ENCODE peak calls at places on chromosomes 1 and 21, in seven cellular contexts. D, S, Y, W, J, L and I are unnamed samples.

GRCh38 chr1:214506972-214507431 is 44.4 kb downstream of the PTPN14 start:
- DNase-seq in D (no peak), S (peak; percentile 52), Y (no peak), W (no peak), J (no peak), L (no peak), I (no peak)

GRCh38 chr1:233940908-233941307 is 36.4 kb downstream of the SLC35F3 start:
- DNase-seq in D (no peak), S (no peak), Y (no peak), W (no peak), J (no peak), L (no peak), I (no peak)

GRCh38 chr1:201350884-201351283 is 26.6 kb downstream of the TNNT2 start:
- DNase-seq in D (no peak), S (no peak), Y (no peak), W (no peak), J (no peak), L (no peak), I (no peak)

GRCh38 chr1:205344010-205344808 is 12.5 kb downstream of the KLHDC8A start:
- DNase-seq in D (peak; percentile 61), S (peak; percentile 78), Y (peak; percentile 47), W (peak; percentile 70), J (no peak), L (no peak), I (no peak)

GRCh38 chr1:204409111-204409510 is 2.5 kb downstream of the PPP1R15B start:
- DNase-seq in D (no peak), S (no peak), Y (no peak), W (no peak), J (no peak), L (no peak), I (no peak)

GRCh38 chr1:81305997-81306452 is 494.7 kb upstream of the ADGRL2 start:
- DNase-seq in D (no peak), S (peak; percentile 62), Y (peak; percentile 62), W (peak; percentile 53), J (peak; percentile 84), L (peak; percentile 54), I (no peak)

GRCh38 chr1:8727809-8728213 is 89.6 kb downstream of the RERE start:
- DNase-seq in D (no peak), S (peak; percentile 38), Y (no peak), W (no peak), J (no peak), L (no peak), I (no peak)

GRCh38 chr1:17488977-17489739 is 49.7 kb upstream of the RCC2 start:
- DNase-seq in D (no peak), S (no peak), Y (no peak), W (no peak), J (no peak), L (peak; percentile 15), I (no peak)

GRCh38 chr1:172809751-172810150 is 150.8 kb downstream of the FASLG start:
- DNase-seq in D (no peak), S (no peak), Y (no peak), W (no peak), J (no peak), L (no peak), I (no peak)

GRCh38 chr1:100882622-100883186 is 11.9 kb downstream of the EXTL2 start:
- DNase-seq in D (no peak), S (no peak), Y (no peak), W (no peak), J (no peak), L (no peak), I (no peak)

GRCh38 chr1:218718977-218719376 is 373.8 kb downstream of the TGFB2 start:
- DNase-seq in D (no peak), S (no peak), Y (no peak), W (no peak), J (no peak), L (peak; percentile 98), I (no peak)

GRCh38 chr21:26719750-26720149 is 125.5 kb downstream of the ADAMTS1 start:
- DNase-seq in D (no peak), S (no peak), Y (no peak), W (no peak), J (peak; percentile 54), L (no peak), I (no peak)

GRCh38 chr1:206510371-206510770 is 3.0 kb downstream of the RASSF5 start:
- DNase-seq in D (no peak), S (no peak), Y (no peak), W (no peak), J (no peak), L (no peak), I (no peak)

GRCh38 chr1:155455588-155456195 is 106.9 kb downstream of the ASH1L start:
- DNase-seq in D (no peak), S (peak; percentile 55), Y (no peak), W (peak; percentile 54), J (no peak), L (peak; percentile 46), I (no peak)

GRCh38 chr1:45669379-45669778 is 17.0 kb downstream of the GPBP1L1 start:
- DNase-seq in D (no peak), S (no peak), Y (no peak), W (no peak), J (no peak), L (peak; percentile 67), I (no peak)

GRCh38 chr21:24225432-24225831 is 1381.8 kb downstream of the MRPL39 start:
- DNase-seq in D (no peak), S (no peak), Y (no peak), W (no peak), J (no peak), L (peak; percentile 87), I (no peak)

GRCh38 chr1:118788372-118788955 is 199.7 kb downstream of the TBX15 start:
- DNase-seq in D (no peak), S (no peak), Y (no peak), W (no peak), J (peak; percentile 88), L (no peak), I (no peak)

GRCh38 chr1:161019767-161020572 is 982 bp downstream of the F11R start:
- DNase-seq in D (no peak), S (peak; percentile 74), Y (peak; percentile 63), W (no peak), J (no peak), L (no peak), I (no peak)

GRCh38 chr1:28505406-28506187 is at the start of gene RCC1:
- DNase-seq in D (peak; percentile 96), S (peak; percentile 99), Y (peak; percentile 98), W (peak; percentile 99), J (peak; percentile 97), L (peak; percentile 99), I (peak; percentile 90)

GRCh38 chr1:201044119-201044518 is 20.6 kb upstream of the KIF21B start:
- DNase-seq in D (no peak), S (no peak), Y (no peak), W (no peak), J (no peak), L (no peak), I (no peak)

GRCh38 chr21:42261832-42262200 is 42.9 kb downstream of the ABCG1 start:
- DNase-seq in D (no peak), S (no peak), Y (no peak), W (no peak), J (no peak), L (no peak), I (no peak)

GRCh38 chr1:29416825-29417557 is 180.7 kb downstream of the PTPRU start:
- DNase-seq in D (no peak), S (no peak), Y (no peak), W (no peak), J (no peak), L (no peak), I (no peak)

GRCh38 chr21:45528981-45529784 is 13.1 kb downstream of the SLC19A1 start:
- DNase-seq in D (peak; percentile 0), S (no peak), Y (no peak), W (no peak), J (no peak), L (no peak), I (no peak)

GRCh38 chr1:40895601-40896000 is 33.4 kb upstream of the CITED4 start:
- DNase-seq in D (peak; percentile 25), S (no peak), Y (no peak), W (no peak), J (no peak), L (no peak), I (no peak)

GRCh38 chr1:44270666-44271628 is 57.7 kb downstream of the DMAP1 start:
- DNase-seq in D (no peak), S (no peak), Y (no peak), W (no peak), J (no peak), L (no peak), I (no peak)

GRCh38 chr21:45207839-45208626 is 79.7 kb downstream of the POFUT2 start:
- DNase-seq in D (no peak), S (no peak), Y (no peak), W (no peak), J (no peak), L (no peak), I (no peak)

GRCh38 chr1:40782371-40782956 is 1.1 kb upstream of the KCNQ4 start:
- DNase-seq in D (no peak), S (peak; percentile 73), Y (peak; percentile 57), W (peak; percentile 49), J (no peak), L (no peak), I (no peak)

GRCh38 chr1:43834280-43835140 is 99.1 kb upstream of the ARTN start:
- DNase-seq in D (peak; percentile 44), S (peak; percentile 21), Y (no peak), W (no peak), J (no peak), L (no peak), I (no peak)

GRCh38 chr1:181469829-181470228 is 13.5 kb upstream of the CACNA1E start:
- DNase-seq in D (no peak), S (no peak), Y (peak; percentile 30), W (peak; percentile 20), J (no peak), L (peak; percentile 77), I (no peak)

GRCh38 chr1:181159451-181160151 is 71.1 kb downstream of the IER5 start:
- DNase-seq in D (peak; percentile 58), S (no peak), Y (no peak), W (no peak), J (no peak), L (peak; percentile 55), I (peak; percentile 37)

GRCh38 chr1:89898695-89899470 is 78.1 kb downstream of the LRRC8D start:
- DNase-seq in D (no peak), S (no peak), Y (no peak), W (no peak), J (no peak), L (no peak), I (no peak)

GRCh38 chr1:232542633-232543032 is 87.3 kb downstream of the SIPA1L2 start:
- DNase-seq in D (no peak), S (peak; percentile 25), Y (peak; percentile 72), W (no peak), J (no peak), L (no peak), I (no peak)

GRCh38 chr1:25743164-25744139 is 56.5 kb upstream of the SELENON start:
- DNase-seq in D (no peak), S (no peak), Y (no peak), W (no peak), J (peak; percentile 84), L (peak; percentile 35), I (no peak)

GRCh38 chr1:228197555-228198147 is 10.2 kb upstream of the OBSCN start:
- DNase-seq in D (no peak), S (no peak), Y (no peak), W (no peak), J (no peak), L (no peak), I (no peak)

GRCh38 chr1:149986486-149987296 is 23.8 kb downstream of the OTUD7B start:
- DNase-seq in D (no peak), S (no peak), Y (no peak), W (no peak), J (no peak), L (peak; percentile 89), I (no peak)

GRCh38 chr1:27031235-27032118 is 18.8 kb upstream of the TENT5B start:
- DNase-seq in D (no peak), S (peak; percentile 77), Y (peak; percentile 87), W (no peak), J (peak; percentile 44), L (peak; percentile 67), I (no peak)

GRCh38 chr1:228511539-228512445 is 24.6 kb downstream of the RNF187 start:
- DNase-seq in D (no peak), S (no peak), Y (no peak), W (no peak), J (no peak), L (no peak), I (no peak)